ENCODE peak calls at places on chromosomes 4 and X, in five cellular contexts. One of them, this sample, is unnamed.

GRCh38 chrX:21276736-21277433 is 97.3 kb upstream of the CNKSR2 start:
- DNase-seq in choroid plexus epithelial cell: no peak
- DNase-seq in fibroblast of pulmonary artery: no peak
- DNase-seq in HFF-Myc: no peak
- DNase-seq in brain microvascular endothelial cell: no peak
- DNase-seq in this sample: no peak

GRCh38 chr4:83558693-83559092 is 22.8 kb downstream of the GPAT3 start:
- DNase-seq in fibroblast of pulmonary artery: no peak
- DNase-seq in HFF-Myc: no peak
- DNase-seq in brain microvascular endothelial cell: no peak
- DNase-seq in choroid plexus epithelial cell: peak; percentile 32
- DNase-seq in this sample: no peak

GRCh38 chr4:107600456-107600855 is 119.6 kb downstream of the PAPSS1 start:
- DNase-seq in HFF-Myc: no peak
- DNase-seq in choroid plexus epithelial cell: peak; percentile 47
- DNase-seq in brain microvascular endothelial cell: no peak
- DNase-seq in fibroblast of pulmonary artery: peak; percentile 53
- DNase-seq in this sample: peak; percentile 13

GRCh38 chr4:120400441-120400840 is 333.8 kb upstream of the MAD2L1 start:
- DNase-seq in brain microvascular endothelial cell: no peak
- DNase-seq in choroid plexus epithelial cell: no peak
- DNase-seq in fibroblast of pulmonary artery: no peak
- DNase-seq in HFF-Myc: no peak
- DNase-seq in this sample: no peak

GRCh38 chr4:128844931-128845330 is 35.4 kb downstream of the JADE1 start:
- DNase-seq in choroid plexus epithelial cell: peak; percentile 84
- DNase-seq in fibroblast of pulmonary artery: no peak
- DNase-seq in HFF-Myc: no peak
- DNase-seq in brain microvascular endothelial cell: no peak
- DNase-seq in this sample: no peak

GRCh38 chr4:149549911-149550310 is 265.7 kb downstream of the IQCM start:
- DNase-seq in HFF-Myc: no peak
- DNase-seq in brain microvascular endothelial cell: no peak
- DNase-seq in choroid plexus epithelial cell: peak; percentile 35
- DNase-seq in fibroblast of pulmonary artery: peak; percentile 8
- DNase-seq in this sample: no peak

GRCh38 chr4:172709376-172709775 is 459.2 kb upstream of the GALNT7 start:
- DNase-seq in fibroblast of pulmonary artery: no peak
- DNase-seq in HFF-Myc: no peak
- DNase-seq in choroid plexus epithelial cell: no peak
- DNase-seq in brain microvascular endothelial cell: no peak
- DNase-seq in this sample: no peak

GRCh38 chr4:83221897-83222441 is 62.6 kb downstream of the COQ2 start:
- DNase-seq in fibroblast of pulmonary artery: no peak
- DNase-seq in HFF-Myc: no peak
- DNase-seq in brain microvascular endothelial cell: no peak
- DNase-seq in choroid plexus epithelial cell: no peak
- DNase-seq in this sample: no peak

GRCh38 chr4:25330905-25331816 is 18.6 kb downstream of the ZCCHC4 start:
- DNase-seq in brain microvascular endothelial cell: no peak
- DNase-seq in fibroblast of pulmonary artery: no peak
- DNase-seq in choroid plexus epithelial cell: peak; percentile 18
- DNase-seq in HFF-Myc: no peak
- DNase-seq in this sample: no peak

GRCh38 chrX:38652934-38653442 is 91.6 kb downstream of the TSPAN7 start:
- DNase-seq in choroid plexus epithelial cell: no peak
- DNase-seq in HFF-Myc: no peak
- DNase-seq in fibroblast of pulmonary artery: no peak
- DNase-seq in brain microvascular endothelial cell: no peak
- DNase-seq in this sample: no peak

GRCh38 chr4:177554966-177555574 is 112.8 kb upstream of the AGA start:
- DNase-seq in choroid plexus epithelial cell: peak; percentile 59
- DNase-seq in fibroblast of pulmonary artery: peak; percentile 50
- DNase-seq in HFF-Myc: peak; percentile 9
- DNase-seq in brain microvascular endothelial cell: peak; percentile 39
- DNase-seq in this sample: no peak

GRCh38 chr4:126899382-126899801 is 733.4 kb upstream of the INTU start:
- DNase-seq in HFF-Myc: no peak
- DNase-seq in choroid plexus epithelial cell: peak; percentile 77
- DNase-seq in fibroblast of pulmonary artery: peak; percentile 80
- DNase-seq in brain microvascular endothelial cell: peak; percentile 81
- DNase-seq in this sample: peak; percentile 22

GRCh38 chr4:24116107-24116506 is 226.3 kb upstream of the PPARGC1A start:
- DNase-seq in brain microvascular endothelial cell: no peak
- DNase-seq in HFF-Myc: no peak
- DNase-seq in choroid plexus epithelial cell: no peak
- DNase-seq in fibroblast of pulmonary artery: no peak
- DNase-seq in this sample: no peak

GRCh38 chr4:118120120-118120760 is 86.0 kb downstream of the NDST3 start:
- DNase-seq in HFF-Myc: no peak
- DNase-seq in choroid plexus epithelial cell: no peak
- DNase-seq in brain microvascular endothelial cell: no peak
- DNase-seq in fibroblast of pulmonary artery: no peak
- DNase-seq in this sample: no peak

GRCh38 chr4:132614682-132615081 is 534.4 kb upstream of the PCDH10 start:
- DNase-seq in choroid plexus epithelial cell: peak; percentile 25
- DNase-seq in brain microvascular endothelial cell: no peak
- DNase-seq in fibroblast of pulmonary artery: peak; percentile 29
- DNase-seq in HFF-Myc: no peak
- DNase-seq in this sample: no peak

GRCh38 chr4:153014460-153014859 is 78.3 kb downstream of the FHDC1 start:
- DNase-seq in fibroblast of pulmonary artery: no peak
- DNase-seq in HFF-Myc: no peak
- DNase-seq in brain microvascular endothelial cell: peak; percentile 24
- DNase-seq in choroid plexus epithelial cell: peak; percentile 33
- DNase-seq in this sample: no peak

DNA sequence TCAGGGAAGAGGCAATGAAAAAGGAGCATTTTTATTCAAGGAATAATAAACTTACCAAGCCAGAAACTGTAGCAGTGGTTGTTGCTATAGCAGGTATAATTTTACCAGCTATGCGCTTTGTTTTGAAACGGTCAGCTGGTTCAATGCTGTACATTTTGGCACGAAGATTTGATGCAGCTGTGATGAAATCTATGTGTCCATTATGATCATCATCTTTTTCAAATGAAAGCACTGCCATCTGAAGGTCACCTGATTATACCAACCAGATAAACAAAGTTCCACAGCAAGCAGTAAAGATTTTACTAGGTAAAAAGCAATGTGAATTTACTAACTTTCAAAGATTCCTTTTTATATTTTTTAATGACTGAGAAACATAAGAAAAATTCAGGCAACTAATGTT is 66.4 kb downstream of the STAP1 start:
- DNase-seq in choroid plexus epithelial cell: peak; percentile 4
- DNase-seq in fibroblast of pulmonary artery: no peak
- DNase-seq in HFF-Myc: no peak
- DNase-seq in brain microvascular endothelial cell: no peak
- DNase-seq in this sample: no peak
- TF ChIP-seq CTCF in choroid plexus epithelial cell: no peak
- TF ChIP-seq CTCF in fibroblast of pulmonary artery: no peak
- TF ChIP-seq CTCF in HFF-Myc: no peak
- TF ChIP-seq CTCF in brain microvascular endothelial cell: no peak
- TF ChIP-seq CTCF in this sample: no peak

DNA sequence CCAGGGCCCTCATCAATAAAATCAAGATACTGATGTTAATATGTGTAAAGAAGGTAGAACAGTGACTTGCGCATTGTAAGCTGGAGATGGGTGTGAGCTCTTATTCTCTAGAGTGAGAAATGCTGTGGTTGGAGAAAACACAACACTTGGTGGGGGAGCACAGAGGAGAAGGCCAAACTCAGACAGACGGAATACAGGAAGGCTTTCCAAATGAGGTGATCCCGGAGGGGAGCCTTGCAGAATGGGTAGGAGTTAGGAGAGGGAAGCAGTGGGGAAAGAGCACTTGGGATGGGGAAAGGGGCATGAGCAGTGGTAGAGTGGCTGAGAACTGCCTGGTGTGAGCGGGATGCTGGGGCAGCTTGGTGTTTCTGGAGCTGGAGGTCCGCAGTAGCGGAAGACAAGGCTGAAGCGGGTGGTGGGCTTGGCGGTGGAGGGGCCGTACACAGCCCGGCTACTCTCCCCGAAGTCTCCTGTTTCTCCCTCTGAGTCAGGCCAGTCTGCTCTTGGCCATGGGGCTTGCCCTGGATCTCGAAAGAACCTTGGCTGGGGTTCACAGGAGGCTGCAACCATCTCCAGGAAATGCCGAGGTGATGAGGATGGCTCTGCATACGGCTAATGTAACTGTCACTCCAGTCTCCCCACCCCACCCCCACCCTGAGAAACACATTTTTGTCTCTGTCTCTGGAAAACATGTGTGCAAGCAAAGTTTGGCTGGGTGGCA is 11.3 kb upstream of the PLAC1 start:
- DNase-seq in fibroblast of pulmonary artery: peak; percentile 90
- DNase-seq in HFF-Myc: peak; percentile 67
- DNase-seq in choroid plexus epithelial cell: peak; percentile 85
- DNase-seq in brain microvascular endothelial cell: peak; percentile 85
- DNase-seq in this sample: no peak
- H3K4me3 ChIP-seq in fibroblast of pulmonary artery: no peak overlapping the region
- H3K4me3 ChIP-seq in HFF-Myc: no peak overlapping the region
- H3K4me3 ChIP-seq in choroid plexus epithelial cell: no peak overlapping the region
- H3K4me3 ChIP-seq in brain microvascular endothelial cell: no peak overlapping the region
- H3K4me3 ChIP-seq in this sample: no peak overlapping the region

DNA sequence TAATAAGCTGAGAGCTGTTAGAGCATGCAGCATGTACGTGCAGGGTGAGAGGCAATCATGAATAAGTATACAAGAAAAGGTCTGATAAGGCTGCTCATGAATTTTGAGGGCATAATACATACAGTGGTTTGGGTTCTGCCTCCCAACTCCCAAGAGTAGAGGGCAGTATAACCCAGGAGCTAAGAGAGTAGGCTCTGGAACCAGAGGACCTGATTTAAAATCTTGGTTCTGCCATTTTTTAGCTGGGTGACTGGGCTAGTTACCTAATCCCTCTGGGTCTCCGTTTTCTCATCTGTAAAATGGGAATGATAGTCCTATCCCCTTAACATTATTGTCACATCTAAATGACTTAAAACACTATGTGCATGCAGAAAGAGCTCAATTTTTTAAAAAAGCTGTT is 85.3 kb downstream of the LNX1 start:
- DNase-seq in fibroblast of pulmonary artery: peak; percentile 47
- DNase-seq in HFF-Myc: no peak
- DNase-seq in choroid plexus epithelial cell: peak; percentile 63
- DNase-seq in brain microvascular endothelial cell: peak; percentile 24
- DNase-seq in this sample: no peak
- TF ChIP-seq CTCF in fibroblast of pulmonary artery: peak; percentile 38
- TF ChIP-seq CTCF in HFF-Myc: peak; percentile 24
- TF ChIP-seq CTCF in choroid plexus epithelial cell: peak; percentile 66
- TF ChIP-seq CTCF in brain microvascular endothelial cell: peak; percentile 59
- TF ChIP-seq CTCF in this sample: peak; percentile 46

GRCh38 chr4:150588341-150588740 is 6.4 kb downstream of the MAB21L2 start:
- DNase-seq in HFF-Myc: no peak
- DNase-seq in brain microvascular endothelial cell: no peak
- DNase-seq in fibroblast of pulmonary artery: no peak
- DNase-seq in choroid plexus epithelial cell: no peak
- DNase-seq in this sample: no peak

GRCh38 chr4:150584198-150584593 is 2.2 kb downstream of the MAB21L2 start:
- DNase-seq in choroid plexus epithelial cell: no peak
- DNase-seq in brain microvascular endothelial cell: no peak
- DNase-seq in HFF-Myc: no peak
- DNase-seq in fibroblast of pulmonary artery: no peak
- DNase-seq in this sample: no peak

GRCh38 chr4:150589174-150589573 is 7.2 kb downstream of the MAB21L2 start:
- DNase-seq in choroid plexus epithelial cell: no peak
- DNase-seq in fibroblast of pulmonary artery: no peak
- DNase-seq in HFF-Myc: no peak
- DNase-seq in brain microvascular endothelial cell: no peak
- DNase-seq in this sample: no peak

GRCh38 chr4:150583287-150584197 is 1.6 kb downstream of the MAB21L2 start:
- DNase-seq in HFF-Myc: no peak
- DNase-seq in choroid plexus epithelial cell: peak; percentile 47
- DNase-seq in brain microvascular endothelial cell: peak; percentile 28
- DNase-seq in fibroblast of pulmonary artery: peak; percentile 35
- DNase-seq in this sample: no peak

DNA sequence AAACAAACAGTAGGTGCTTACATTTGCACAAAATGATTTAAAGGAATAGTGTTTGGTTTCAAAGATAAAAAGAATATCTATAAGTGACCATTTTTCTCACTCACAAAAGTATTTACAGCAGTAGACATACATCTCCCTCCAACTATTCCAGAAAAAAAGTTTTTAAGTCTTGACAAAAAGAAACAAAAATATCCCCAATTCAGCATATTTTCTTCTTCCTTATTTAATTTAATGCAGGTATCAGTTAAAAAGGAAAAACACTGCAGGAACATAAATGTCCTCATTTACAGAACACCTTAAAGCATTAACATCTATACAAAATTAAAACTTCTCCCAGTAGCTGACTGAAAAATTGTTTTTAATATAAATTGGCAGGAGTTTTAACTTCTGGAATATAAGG is 4.2 kb downstream of the MAB21L2 start:
- DNase-seq in choroid plexus epithelial cell: no peak
- DNase-seq in HFF-Myc: no peak
- DNase-seq in brain microvascular endothelial cell: no peak
- DNase-seq in fibroblast of pulmonary artery: no peak
- DNase-seq in this sample: no peak
- H3K4me3 ChIP-seq in choroid plexus epithelial cell: no peak overlapping the region
- H3K4me3 ChIP-seq in HFF-Myc: no peak overlapping the region
- H3K4me3 ChIP-seq in brain microvascular endothelial cell: no peak overlapping the region
- H3K4me3 ChIP-seq in fibroblast of pulmonary artery: peak overlapping the region; percentile 4
- H3K4me3 ChIP-seq in this sample: no peak overlapping the region

DNA sequence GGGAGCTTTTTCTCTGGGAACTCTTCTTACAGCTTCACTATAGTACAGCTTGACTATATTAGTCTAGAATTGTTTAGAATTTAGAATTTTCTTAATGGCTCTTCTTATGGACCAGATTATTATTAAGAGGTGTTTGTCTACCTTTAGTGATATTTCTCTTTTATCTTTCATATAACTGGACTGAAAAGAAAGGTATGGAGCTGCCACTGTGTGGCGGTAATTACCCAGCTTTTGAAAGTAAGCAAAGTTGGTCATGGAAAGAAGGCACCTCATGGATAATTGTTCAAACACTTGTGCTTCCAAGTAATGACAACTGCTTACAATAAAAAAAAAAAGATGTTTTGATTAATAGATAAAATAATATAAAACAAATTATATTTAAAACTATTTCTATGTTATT is 1112.5 kb downstream of the TECRL start:
- DNase-seq in choroid plexus epithelial cell: peak; percentile 7
- DNase-seq in HFF-Myc: no peak
- DNase-seq in brain microvascular endothelial cell: no peak
- DNase-seq in fibroblast of pulmonary artery: no peak
- DNase-seq in this sample: no peak
- TF ChIP-seq CTCF in choroid plexus epithelial cell: no peak
- TF ChIP-seq CTCF in HFF-Myc: no peak
- TF ChIP-seq CTCF in brain microvascular endothelial cell: no peak
- TF ChIP-seq CTCF in fibroblast of pulmonary artery: no peak
- TF ChIP-seq CTCF in this sample: peak; percentile 12